ENCODE peak calls at places on chromosome 12, in four cellular contexts. Y, E, G and L are unnamed samples.

GRCh38 chr12:118060301-118061010 is 523 bp downstream of the WSB2 start:
- DNase-seq in Y (no peak), E (no peak), G (no peak), L (no peak)

GRCh38 chr12:79997115-79997805 is 62.4 kb upstream of the PPP1R12A start:
- DNase-seq in Y (no peak), E (no peak), G (peak), L (no peak)

GRCh38 chr12:18139989-18140596 is 50.1 kb upstream of the RERGL start:
- DNase-seq in Y (no peak), E (peak), G (no peak), L (no peak)

GRCh38 chr12:90004319-90005074 is 295.9 kb upstream of the ATP2B1 start:
- DNase-seq in Y (no peak), E (no peak), G (peak), L (no peak)

GRCh38 chr12:4645023-4645422 is 3.8 kb downstream of the AKAP3 start:
- DNase-seq in Y (no peak), E (no peak), G (no peak), L (no peak)

GRCh38 chr12:12010277-12011031 is 60.3 kb upstream of the BCL2L14 start:
- DNase-seq in Y (no peak), E (no peak), G (peak), L (no peak)

GRCh38 chr12:53123578-53124351 is 20.5 kb downstream of the SOAT2 start:
- DNase-seq in Y (no peak), E (no peak), G (no peak), L (no peak)

GRCh38 chr12:110403975-110404675 is 617 bp upstream of the ANAPC7 start:
- DNase-seq in Y (peak), E (peak), G (no peak), L (peak)

GRCh38 chr12:113030875-113031525 is 25.5 kb upstream of the DTX1 start:
- DNase-seq in Y (peak), E (peak), G (no peak), L (peak)

GRCh38 chr12:41514907-41515306 is 326.8 kb downstream of the PDZRN4 start:
- DNase-seq in Y (no peak), E (no peak), G (no peak), L (no peak)

GRCh38 chr12:82817368-82817767 is 130.7 kb downstream of the TMTC2 start:
- DNase-seq in Y (no peak), E (no peak), G (no peak), L (no peak)

GRCh38 chr12:104243551-104243950 is 28.0 kb downstream of the TXNRD1 start:
- DNase-seq in Y (no peak), E (no peak), G (no peak), L (no peak)

GRCh38 chr12:58509116-58509885 is 411.0 kb downstream of the LRIG3 start:
- DNase-seq in Y (no peak), E (no peak), G (no peak), L (no peak)

GRCh38 chr12:57940052-57940914 is 1.1 kb upstream of the ATP23 start:
- DNase-seq in Y (no peak), E (no peak), G (no peak), L (peak)

GRCh38 chr12:27821259-27821973 is 41.4 kb upstream of the MANSC4 start:
- DNase-seq in Y (peak), E (peak), G (peak), L (peak)

GRCh38 chr12:66020481-66020880 is 110.1 kb downstream of the LLPH start:
- DNase-seq in Y (no peak), E (no peak), G (no peak), L (no peak)

GRCh38 chr12:48750215-48750614 is 33.7 kb upstream of the CCNT1 start:
- DNase-seq in Y (no peak), E (no peak), G (no peak), L (no peak)

GRCh38 chr12:28218875-28219274 is 28.6 kb downstream of the CCDC91 start:
- DNase-seq in Y (no peak), E (no peak), G (no peak), L (no peak)

GRCh38 chr12:117119592-117120198 is 20.5 kb upstream of the TESC start:
- DNase-seq in Y (no peak), E (peak), G (no peak), L (peak)

GRCh38 chr12:127149226-127149964 is 1117.6 kb upstream of the TMEM132C start:
- DNase-seq in Y (no peak), E (no peak), G (no peak), L (no peak)

GRCh38 chr12:132356686-132357622 is 27.6 kb upstream of the GALNT9 start:
- DNase-seq in Y (peak), E (no peak), G (no peak), L (peak)

GRCh38 chr12:122054842-122055544 is 23.6 kb upstream of the MLXIP start:
- DNase-seq in Y (no peak), E (no peak), G (no peak), L (no peak)

GRCh38 chr12:124630791-124631313 is 63.4 kb upstream of the NCOR2 start:
- DNase-seq in Y (peak), E (no peak), G (no peak), L (no peak)

GRCh38 chr12:117231750-117232149 is 41.5 kb upstream of the FBXO21 start:
- DNase-seq in Y (no peak), E (no peak), G (no peak), L (peak)

GRCh38 chr12:112939761-112940357 is 1.6 kb downstream of the OAS3 start:
- DNase-seq in Y (no peak), E (no peak), G (peak), L (no peak)

GRCh38 chr12:68565391-68565903 is 45.3 kb upstream of the RAP1B start:
- DNase-seq in Y (no peak), E (no peak), G (no peak), L (no peak)

GRCh38 chr12:103848917-103849491 is 8.0 kb upstream of the NT5DC3 start:
- DNase-seq in Y (no peak), E (no peak), G (no peak), L (no peak)

GRCh38 chr12:68264864-68265256 is 11.5 kb upstream of the IL22 start:
- DNase-seq in Y (no peak), E (no peak), G (no peak), L (no peak)

GRCh38 chr12:131618303-131618658 is 92.6 kb upstream of the SFSWAP start:
- DNase-seq in Y (no peak), E (no peak), G (no peak), L (peak)

GRCh38 chr12:105418232-105418631 is 87.7 kb downstream of the C12orf75 start:
- DNase-seq in Y (no peak), E (no peak), G (no peak), L (no peak)

GRCh38 chr12:22935501-22935900 is 310.5 kb downstream of the ETNK1 start:
- DNase-seq in Y (no peak), E (no peak), G (no peak), L (no peak)

GRCh38 chr12:79933580-79934264 is 1.2 kb downstream of the PPP1R12A start:
- DNase-seq in Y (no peak), E (no peak), G (no peak), L (no peak)

GRCh38 chr12:128047266-128048060 is 219.5 kb upstream of the TMEM132C start:
- DNase-seq in Y (no peak), E (no peak), G (no peak), L (no peak)

GRCh38 chr12:6236641-6236940 is 36.4 kb downstream of the CD9 start:
- DNase-seq in Y (no peak), E (no peak), G (no peak), L (no peak)
- H2AFZ ChIP-seq in Y (no peak), E (no peak), G (no peak), L (no peak)

GRCh38 chr12:32891526-32891925 is 5.1 kb downstream of the PKP2 start:
- DNase-seq in Y (no peak), E (no peak), G (no peak), L (no peak)

GRCh38 chr12:32894566-32894965 is 2.0 kb downstream of the PKP2 start:
- DNase-seq in Y (no peak), E (no peak), G (no peak), L (no peak)

GRCh38 chr12:32893458-32893857 is 3.1 kb downstream of the PKP2 start:
- DNase-seq in Y (no peak), E (peak), G (no peak), L (no peak)

GRCh38 chr12:32893008-32893407 is 3.6 kb downstream of the PKP2 start:
- DNase-seq in Y (no peak), E (peak), G (no peak), L (no peak)

DNA sequence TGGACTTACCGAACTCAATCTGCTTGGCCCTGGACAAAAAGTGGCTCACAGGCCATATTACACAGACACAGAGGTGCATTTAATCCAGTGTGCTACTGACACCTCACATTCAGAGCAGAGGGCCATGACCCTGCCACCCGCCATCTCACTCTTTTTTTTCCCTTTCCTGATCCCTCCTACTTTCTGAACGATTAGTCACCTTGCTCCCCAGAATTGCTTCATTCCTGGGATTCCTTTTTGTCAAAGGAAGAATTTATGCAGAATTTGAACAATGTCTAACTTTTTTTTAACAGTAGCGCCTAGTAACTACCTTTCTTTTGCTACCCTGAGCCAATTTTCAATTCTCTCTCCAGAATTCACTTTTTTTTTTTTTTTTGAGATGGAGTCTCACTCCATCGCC is 4.6 kb downstream of the PKP2 start:
- DNase-seq in Y (no peak), E (peak), G (no peak), L (no peak)
- TF ChIP-seq HDAC2 in Y (no peak), E (no peak), G (no peak), L (no peak)

GRCh38 chr12:14972816-14973215 is at the start of gene PDE6H:
- DNase-seq in Y (no peak), E (no peak), G (no peak), L (no peak)
- H2AFZ ChIP-seq in Y (no peak), E (no peak), G (no peak), L (no peak)

GRCh38 chr12:96487634-96488033 is 1.7 kb upstream of the CFAP54 start:
- DNase-seq in Y (no peak), E (no peak), G (no peak), L (no peak)
- TF ChIP-seq HDAC2 in Y (no peak), E (no peak), G (no peak), L (no peak)

DNA sequence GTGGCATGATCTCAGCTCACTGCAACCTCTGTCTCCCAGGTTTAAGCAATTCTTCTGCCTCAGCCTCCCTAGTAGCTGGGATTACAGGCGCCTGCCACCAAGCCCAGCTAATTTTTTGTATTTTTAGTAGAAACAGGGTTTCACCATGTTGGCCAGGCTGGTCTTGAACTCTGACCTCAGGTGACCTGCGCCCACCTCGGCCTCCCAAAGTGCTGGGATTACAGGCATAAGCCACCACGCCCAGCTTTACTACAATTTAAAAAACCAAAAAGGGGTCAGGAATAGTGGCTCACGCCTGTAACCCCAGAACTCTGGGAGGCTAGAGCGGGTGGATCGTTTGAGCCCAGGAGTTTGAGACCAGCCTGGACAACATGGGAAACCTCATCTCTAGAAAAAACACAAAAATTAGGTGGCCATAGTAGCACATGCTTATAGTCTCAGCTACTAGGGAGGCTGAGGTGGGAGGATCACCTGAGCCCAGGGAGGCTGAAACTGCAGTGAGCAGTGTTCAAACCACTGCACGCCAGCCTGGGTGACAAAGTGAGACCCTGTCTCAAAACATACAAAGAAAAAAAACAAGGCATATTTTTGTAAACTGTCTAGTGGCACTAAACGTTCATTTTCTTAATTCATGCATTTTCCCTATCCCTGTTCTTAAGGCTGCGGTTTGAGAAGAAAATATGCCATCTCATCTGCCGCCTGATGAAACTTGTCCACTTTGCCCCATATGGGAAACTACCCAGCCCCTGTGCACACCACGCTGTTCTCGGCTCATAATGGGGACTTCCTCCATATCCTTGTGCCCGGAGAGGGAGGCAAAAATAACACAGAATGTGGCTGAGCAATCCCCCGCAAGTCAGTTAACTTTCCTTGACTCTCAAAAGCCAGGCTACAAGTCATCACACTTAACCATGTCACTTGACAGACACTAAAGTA is 4.3 kb downstream of the RILPL2 start:
- DNase-seq in Y (no peak), E (no peak), G (no peak), L (no peak)
- H2AFZ ChIP-seq in Y (no peak), E (no peak), G (no peak), L (peak)